ENCODE peak calls at places on chromosomes 1 and 21, in seven cellular contexts. O, G, S, I, B, H and L are unnamed samples.

GRCh38 chr1:240888039-240888786 is 276.3 kb upstream of the GREM2 start:
- DNase-seq in G (peak), B (peak), S (no peak), I (peak), O (no peak), H (no peak), L (peak)

GRCh38 chr1:55147504-55147903 is 67.7 kb downstream of the USP24 start:
- DNase-seq in H (no peak), S (no peak), O (no peak), G (no peak), I (no peak), B (no peak), L (no peak)

GRCh38 chr1:68904472-68904871 is 407.6 kb upstream of the DEPDC1 start:
- DNase-seq in B (peak), I (no peak), O (no peak), H (no peak), G (peak), S (no peak), L (no peak)

GRCh38 chr1:44594871-44595735 is 79.2 kb downstream of the TMEM53 start:
- DNase-seq in B (peak), G (peak), H (peak), I (peak), S (peak), O (peak), L (peak)

GRCh38 chr1:28882009-28882628 is 32.2 kb upstream of the EPB41 start:
- DNase-seq in S (peak), O (peak), I (peak), G (peak), B (peak), H (peak), L (peak)

GRCh38 chr21:43913928-43914327 is 48.9 kb downstream of the AGPAT3 start:
- DNase-seq in O (no peak), S (no peak), G (no peak), H (no peak), B (no peak), I (no peak), L (no peak)

GRCh38 chr1:172537366-172537765 is 4.4 kb downstream of the SUCO start:
- DNase-seq in H (no peak), B (no peak), G (no peak), O (no peak), S (no peak), I (no peak), L (no peak)

GRCh38 chr1:97630968-97631367 is 289.9 kb downstream of the DPYD start:
- DNase-seq in G (peak), H (no peak), I (no peak), O (no peak), B (no peak), S (no peak), L (no peak)

GRCh38 chr1:100455478-100456072 is 82.4 kb upstream of the GPR88 start:
- DNase-seq in I (no peak), O (no peak), S (no peak), H (no peak), B (no peak), G (no peak), L (no peak)

GRCh38 chr1:14340244-14340800 is 258.2 kb upstream of the KAZN start:
- DNase-seq in B (no peak), O (no peak), H (no peak), S (no peak), I (no peak), G (no peak), L (no peak)

GRCh38 chr1:59315529-59316433 is 18.9 kb downstream of the FGGY start:
- DNase-seq in S (no peak), H (no peak), O (no peak), I (no peak), B (no peak), G (no peak), L (no peak)

GRCh38 chr21:37374026-37374425 is 7.5 kb downstream of the DYRK1A start:
- DNase-seq in S (no peak), G (no peak), I (no peak), O (no peak), B (no peak), H (no peak), L (no peak)

GRCh38 chr1:5296135-5296930 is 641.9 kb downstream of the AJAP1 start:
- DNase-seq in I (no peak), G (peak), H (no peak), B (no peak), S (no peak), O (no peak), L (no peak)

GRCh38 chr1:156146749-156147405 is 6.5 kb upstream of the SEMA4A start:
- DNase-seq in I (no peak), S (no peak), O (no peak), H (no peak), G (no peak), B (no peak), L (no peak)

GRCh38 chr1:108708726-108709660 is 3.7 kb upstream of the FNDC7 start:
- DNase-seq in G (peak), O (no peak), I (no peak), B (peak), H (no peak), S (no peak), L (no peak)

GRCh38 chr21:38126677-38127271 is 130.0 kb upstream of the KCNJ15 start:
- DNase-seq in H (no peak), I (no peak), B (peak), S (no peak), O (no peak), G (peak), L (peak)

GRCh38 chr1:27604579-27605299 is 795 bp upstream of the AHDC1 start:
- DNase-seq in O (no peak), B (peak), I (no peak), G (peak), H (no peak), S (no peak), L (no peak)

GRCh38 chr1:194731025-194731424 is 1544.6 kb upstream of the B3GALT2 start:
- DNase-seq in I (no peak), S (no peak), H (no peak), B (no peak), G (no peak), O (no peak), L (no peak)

GRCh38 chr1:226349801-226350503 is 41.0 kb upstream of the LIN9 start:
- DNase-seq in O (no peak), H (no peak), G (peak), I (no peak), B (no peak), S (peak), L (peak)

GRCh38 chr1:192183788-192184187 is 25.5 kb downstream of the RGS18 start:
- DNase-seq in G (no peak), S (no peak), B (no peak), I (no peak), O (no peak), H (no peak), L (no peak)

GRCh38 chr1:243268284-243268653 is 12.4 kb downstream of the SDCCAG8 start:
- DNase-seq in G (no peak), O (no peak), B (no peak), S (no peak), I (no peak), H (no peak), L (no peak)

GRCh38 chr1:10061276-10061675 is 28.5 kb downstream of the UBE4B start:
- DNase-seq in I (no peak), H (no peak), O (no peak), S (no peak), G (no peak), B (no peak), L (no peak)

GRCh38 chr1:193102662-193103061 is 2.6 kb downstream of the GLRX2 start:
- DNase-seq in H (no peak), G (no peak), S (no peak), B (no peak), I (no peak), O (no peak), L (no peak)

GRCh38 chr1:31788825-31789256 is 24.7 kb upstream of the ADGRB2 start:
- DNase-seq in S (no peak), G (no peak), O (no peak), I (no peak), H (no peak), B (no peak), L (no peak)

GRCh38 chr1:20462397-20462796 is 23.6 kb downstream of the CAMK2N1 start:
- DNase-seq in S (no peak), H (no peak), G (no peak), I (no peak), O (no peak), B (no peak), L (no peak)

GRCh38 chr1:59565611-59566410 is 248.9 kb upstream of the HOOK1 start:
- DNase-seq in I (no peak), S (no peak), H (no peak), G (no peak), B (no peak), O (no peak), L (no peak)

GRCh38 chr1:113858418-113858817 is 13.1 kb downstream of the PTPN22 start:
- DNase-seq in I (no peak), G (no peak), B (no peak), S (no peak), O (no peak), H (no peak), L (no peak)

GRCh38 chr1:912740-913301 is 10.9 kb upstream of the SAMD11 start:
- DNase-seq in I (no peak), H (peak), B (peak), S (no peak), O (no peak), G (peak), L (peak)

GRCh38 chr1:203325418-203326091 is 20.2 kb downstream of the BTG2 start:
- DNase-seq in B (no peak), S (no peak), G (peak), I (no peak), H (peak), O (peak), L (no peak)

GRCh38 chr1:156571261-156571958 is 955 bp downstream of the IQGAP3 start:
- DNase-seq in B (no peak), G (no peak), S (no peak), I (no peak), O (no peak), H (no peak), L (peak)

GRCh38 chr1:74513901-74514300 is 1.5 kb upstream of the LRRC53 start:
- DNase-seq in G (no peak), H (no peak), I (no peak), O (no peak), S (no peak), B (no peak), L (no peak)

GRCh38 chr21:41857771-41858300 is 21.3 kb downstream of the PRDM15 start:
- DNase-seq in I (no peak), S (no peak), B (no peak), G (no peak), O (no peak), H (no peak), L (no peak)

GRCh38 chr1:186620951-186621350 is 59.3 kb downstream of the PTGS2 start:
- DNase-seq in H (no peak), G (no peak), S (no peak), O (no peak), B (no peak), I (no peak), L (no peak)

GRCh38 chr1:12204140-12204539 is 25.7 kb upstream of the VPS13D start:
- DNase-seq in G (no peak), H (no peak), I (no peak), O (no peak), S (no peak), B (no peak), L (no peak)

GRCh38 chr1:58108783-58109182 is 437.7 kb downstream of the OMA1 start:
- DNase-seq in B (no peak), I (no peak), O (no peak), H (no peak), G (no peak), S (no peak), L (no peak)

GRCh38 chr1:114105401-114105979 is 48.2 kb downstream of the SYT6 start:
- DNase-seq in G (peak), B (peak), I (no peak), O (no peak), S (no peak), H (peak), L (no peak)

GRCh38 chr1:231460614-231461013 is 38.5 kb upstream of the EGLN1 start:
- DNase-seq in H (no peak), S (no peak), G (no peak), I (no peak), B (no peak), O (no peak), L (no peak)

GRCh38 chr1:97693601-97694000 is 227.2 kb downstream of the DPYD start:
- DNase-seq in G (no peak), S (no peak), H (no peak), B (no peak), O (no peak), I (no peak), L (no peak)

GRCh38 chr1:157357111-157357510 is 195.2 kb downstream of the FCRL5 start:
- DNase-seq in I (no peak), G (no peak), B (no peak), H (no peak), O (no peak), S (no peak), L (no peak)

GRCh38 chr1:201505505-201505893 is 1.4 kb downstream of the CSRP1 start:
- DNase-seq in H (no peak), G (peak), B (no peak), O (no peak), S (no peak), I (no peak), L (peak)

GRCh38 chr1:201508809-201509208 is 1.9 kb upstream of the CSRP1 start:
- DNase-seq in G (no peak), H (no peak), I (no peak), B (no peak), O (no peak), S (no peak), L (no peak)

GRCh38 chr1:201506092-201506491 is 831 bp downstream of the CSRP1 start:
- DNase-seq in B (no peak), O (no peak), H (no peak), G (no peak), I (no peak), S (no peak), L (no peak)

GRCh38 chr1:201504799-201505504 is 2.0 kb downstream of the CSRP1 start:
- DNase-seq in H (no peak), B (no peak), G (no peak), S (no peak), I (no peak), O (no peak), L (no peak)

GRCh38 chr1:201506573-201507567 is at the start of gene CSRP1:
- DNase-seq in B (peak), O (peak), G (peak), I (no peak), H (peak), S (peak), L (peak)
- TF ChIP-seq CTCF in B (peak), O (no peak), G (no peak), I (peak), H (no peak), S (peak), L (no peak)

DNA sequence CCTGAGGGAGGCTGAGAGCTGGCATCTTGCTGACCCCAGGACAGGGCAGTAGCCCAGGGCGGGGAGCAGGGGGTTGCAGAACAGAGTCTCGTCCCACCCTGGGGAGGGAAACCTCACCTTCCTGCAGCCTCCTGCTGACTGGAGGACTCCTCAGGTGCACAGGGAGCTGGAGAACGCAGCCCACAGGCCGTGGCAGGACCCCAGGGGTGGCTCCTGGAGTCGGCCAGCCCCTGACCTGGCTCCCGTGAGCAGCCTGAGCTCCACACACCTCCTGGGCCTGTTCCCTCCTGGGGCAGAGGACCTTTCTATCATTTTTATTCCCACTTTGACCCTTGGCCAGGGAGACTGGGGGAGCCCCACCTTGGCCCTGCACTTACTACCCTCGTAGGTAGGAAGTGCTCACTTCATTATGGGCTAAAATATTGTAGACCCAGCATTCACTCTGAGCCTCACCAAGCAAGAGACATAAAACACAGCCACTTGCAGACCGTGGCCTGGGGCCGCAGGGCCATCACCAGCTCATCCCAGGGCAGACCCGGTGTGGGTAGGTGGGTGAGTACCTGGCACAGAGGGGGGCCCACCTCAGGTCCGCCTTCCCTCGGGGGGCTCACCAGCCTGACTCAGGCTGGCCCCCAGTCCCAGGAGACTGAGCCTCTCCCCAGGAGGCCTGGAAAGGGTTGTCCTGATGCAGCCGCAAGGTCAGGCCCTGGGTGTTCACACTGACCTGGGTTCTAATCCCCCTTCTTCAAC is 287.3 kb upstream of the VAMP3 start:
- DNase-seq in G (no peak), H (no peak), I (no peak), S (no peak), B (no peak), O (no peak), L (no peak)
- TF ChIP-seq CTCF in G (no peak), H (no peak), I (no peak), S (no peak), B (no peak), O (no peak), L (no peak)

DNA sequence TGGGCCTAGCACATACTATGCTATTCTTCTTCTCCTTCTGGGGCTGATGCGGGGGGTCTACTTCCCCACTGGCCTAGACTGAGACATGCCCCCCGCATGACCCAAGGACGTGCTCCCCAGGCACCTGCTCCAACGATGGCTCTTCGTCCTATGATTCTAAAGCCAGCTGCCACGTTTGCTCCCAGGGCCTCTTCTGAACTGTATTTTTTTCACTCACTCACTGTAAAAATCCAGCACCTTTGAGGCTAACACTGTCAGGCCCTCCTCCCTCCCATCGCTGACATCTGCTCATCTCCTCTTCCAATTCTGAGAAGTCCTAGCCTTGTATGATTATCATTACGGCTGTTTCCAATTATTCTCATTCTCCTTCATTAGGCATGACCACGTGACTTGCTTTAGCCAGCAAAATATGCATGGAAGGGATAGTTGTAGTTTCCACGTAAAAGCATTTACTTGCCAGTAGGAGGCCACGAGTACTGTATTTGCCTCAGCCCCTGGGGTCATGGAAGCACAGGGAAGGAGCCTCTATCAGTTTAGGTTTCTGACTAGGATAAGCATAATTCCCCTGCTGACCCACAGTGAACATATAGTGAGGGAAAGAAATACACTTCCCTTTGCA is 19.1 kb upstream of the EDN2 start:
- DNase-seq in S (no peak), O (no peak), G (no peak), I (no peak), B (no peak), H (no peak), L (no peak)
- TF ChIP-seq CTCF in S (no peak), O (no peak), G (peak), I (peak), B (peak), H (no peak), L (no peak)

DNA sequence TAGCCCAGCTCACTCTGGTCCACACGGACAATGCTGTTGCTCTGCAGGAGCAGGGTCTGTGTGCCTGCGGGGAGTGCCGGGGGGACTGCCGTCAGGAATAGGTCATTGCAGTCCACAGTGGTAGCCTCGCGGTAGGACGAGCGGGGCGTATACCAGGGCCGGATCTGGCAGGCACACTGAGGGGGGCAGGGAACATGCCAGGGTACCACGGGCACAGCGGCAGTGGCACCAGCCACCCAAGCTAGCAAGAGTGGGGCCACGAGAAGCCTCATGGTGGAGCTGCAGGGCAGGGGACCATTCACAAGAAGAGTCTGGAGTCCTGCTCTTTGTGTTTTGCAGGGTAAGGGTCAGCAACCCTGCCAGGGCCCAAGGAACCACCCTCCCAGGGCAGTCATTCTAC is 65.8 kb downstream of the LRRN2 start:
- DNase-seq in G (peak), S (no peak), H (no peak), O (no peak), I (no peak), B (peak), L (no peak)
- TF ChIP-seq CTCF in G (peak), S (no peak), H (no peak), O (no peak), I (peak), B (peak), L (no peak)

GRCh38 chr1:190416239-190416638 is 61.4 kb downstream of the BRINP3 start:
- DNase-seq in H (no peak), S (no peak), O (no peak), I (no peak), G (no peak), B (peak), L (no peak)
- TF ChIP-seq CTCF in H (no peak), S (no peak), O (no peak), I (peak), G (peak), B (peak), L (no peak)